ENCODE peak calls at places on chromosomes 4 and X, in eight cellular contexts. G is progenitor cell of endocrine pancreas, V is GM20000, W is stomach, D is colonic mucosa, F is B cell, R is brain microvascular endothelial cell, M is A673. X is an unnamed sample.

GRCh38 chr4:102315532-102315931 is 29.8 kb downstream of the SLC39A8 start:
- DNase-seq in G (no peak), V (no peak), W (no peak), D (no peak), F (no peak), R (no peak), M (no peak), X (no peak)

GRCh38 chrX:131746491-131746968 is 202.7 kb downstream of the OR13H1 start:
- DNase-seq in G (no peak), V (no peak), W (peak), D (peak), F (peak), R (peak), M (peak), X (no peak)

GRCh38 chr4:156128616-156129015 is 174.9 kb upstream of the CTSO start:
- DNase-seq in G (no peak), V (no peak), W (no peak), D (no peak), F (no peak), R (no peak), M (no peak), X (no peak)

GRCh38 chrX:39905475-39905889 is 192.3 kb downstream of the BCOR start:
- DNase-seq in G (no peak), V (no peak), W (no peak), D (peak), F (no peak), R (no peak), M (no peak), X (no peak)

GRCh38 chr4:3827616-3828492 is 61.7 kb downstream of the ADRA2C start:
- DNase-seq in G (no peak), V (no peak), W (peak), D (peak), F (no peak), R (no peak), M (peak), X (no peak)

GRCh38 chrX:50799531-50799961 is 14.4 kb downstream of the SHROOM4 start:
- DNase-seq in G (no peak), V (no peak), W (no peak), D (no peak), F (no peak), R (peak), M (no peak), X (peak)

GRCh38 chr4:152910521-152910920 is 25.6 kb upstream of the FHDC1 start:
- DNase-seq in G (no peak), V (no peak), W (no peak), D (no peak), F (no peak), R (no peak), M (no peak), X (no peak)

GRCh38 chr4:105765690-105766407 is 57.3 kb downstream of the GSTCD start:
- DNase-seq in G (no peak), V (no peak), W (no peak), D (no peak), F (no peak), R (peak), M (peak), X (peak)

GRCh38 chrX:45133465-45133864 is 67.2 kb downstream of the DIPK2B start:
- DNase-seq in G (no peak), V (no peak), W (no peak), D (no peak), F (no peak), R (no peak), M (no peak), X (no peak)

GRCh38 chr4:103895876-103896465 is 176.2 kb upstream of the TACR3 start:
- DNase-seq in G (no peak), V (no peak), W (no peak), D (no peak), F (no peak), R (no peak), M (no peak), X (no peak)

GRCh38 chrX:12076046-12076445 is 62.2 kb upstream of the FRMPD4 start:
- DNase-seq in G (no peak), V (no peak), W (no peak), D (no peak), F (no peak), R (no peak), M (no peak), X (no peak)

GRCh38 chrX:20139966-20140365 is 1.7 kb downstream of the EIF1AX start:
- DNase-seq in G (no peak), V (no peak), W (no peak), D (no peak), F (no peak), R (no peak), M (no peak), X (no peak)

GRCh38 chr4:121278811-121279368 is 101.9 kb downstream of the QRFPR start:
- DNase-seq in G (no peak), V (peak), W (no peak), D (no peak), F (no peak), R (peak), M (no peak), X (no peak)

GRCh38 chrX:43881410-43882293 is 598 bp downstream of the MAOB start:
- DNase-seq in G (peak), V (no peak), W (no peak), D (peak), F (no peak), R (no peak), M (no peak), X (no peak)

GRCh38 chrX:127621780-127622179 is 430.4 kb downstream of the ACTRT1 start:
- DNase-seq in G (no peak), V (no peak), W (no peak), D (no peak), F (no peak), R (no peak), M (no peak), X (no peak)

GRCh38 chr4:24914460-24914859 is 1.6 kb upstream of the CCDC149 start:
- DNase-seq in G (no peak), V (no peak), W (no peak), D (no peak), F (no peak), R (no peak), M (no peak), X (no peak)

GRCh38 chrX:80648023-80648422 is 161.7 kb downstream of the BRWD3 start:
- DNase-seq in G (no peak), V (no peak), W (no peak), D (no peak), F (no peak), R (no peak), M (peak), X (no peak)

GRCh38 chr4:85402371-85402770 is 72.6 kb upstream of the ARHGAP24 start:
- DNase-seq in G (no peak), V (no peak), W (no peak), D (no peak), F (no peak), R (peak), M (peak), X (peak)

GRCh38 chrX:47752685-47753084 is 84.0 kb upstream of the ZNF81 start:
- DNase-seq in G (no peak), V (no peak), W (no peak), D (no peak), F (no peak), R (no peak), M (no peak), X (no peak)

GRCh38 chr4:21593268-21594002 is 355.1 kb downstream of the KCNIP4 start:
- DNase-seq in G (no peak), V (no peak), W (no peak), D (no peak), F (no peak), R (no peak), M (no peak), X (no peak)

GRCh38 chr4:7926822-7927221 is 12.8 kb downstream of the AFAP1 start:
- DNase-seq in G (no peak), V (no peak), W (no peak), D (no peak), F (no peak), R (no peak), M (no peak), X (no peak)

GRCh38 chr4:153564630-153565525 is 98.7 kb downstream of the TMEM131L start:
- DNase-seq in G (no peak), V (no peak), W (peak), D (peak), F (no peak), R (no peak), M (peak), X (peak)

GRCh38 chrX:2781698-2782097 is 29.9 kb downstream of the XG start:
- DNase-seq in G (no peak), V (no peak), W (no peak), D (no peak), F (no peak), R (no peak), M (no peak), X (no peak)

GRCh38 chrX:38327775-38328081 is 419 bp upstream of the RPGR start:
- DNase-seq in G (no peak), V (no peak), W (no peak), D (no peak), F (no peak), R (no peak), M (no peak), X (no peak)

GRCh38 chr4:40684404-40684803 is 54.7 kb upstream of the RBM47 start:
- DNase-seq in G (no peak), V (no peak), W (no peak), D (no peak), F (no peak), R (no peak), M (no peak), X (no peak)

GRCh38 chrX:47619486-47620302 is at the start of gene SYN1:
- DNase-seq in G (peak), V (peak), W (peak), D (peak), F (peak), R (peak), M (peak), X (peak)

GRCh38 chr4:9703391-9703790 is 78.0 kb upstream of the DRD5 start:
- DNase-seq in G (peak), V (peak), W (peak), D (peak), F (peak), R (peak), M (peak), X (no peak)

GRCh38 chrX:48475774-48476577 is at the start of gene FTSJ1:
- DNase-seq in G (peak), V (peak), W (peak), D (peak), F (peak), R (peak), M (peak), X (peak)

GRCh38 chr4:42655921-42656735 is 777 bp downstream of the ATP8A1 start:
- DNase-seq in G (peak), V (peak), W (peak), D (peak), F (peak), R (no peak), M (peak), X (no peak)

GRCh38 chr4:13918110-13918509 is 290.6 kb upstream of the BOD1L1 start:
- DNase-seq in G (no peak), V (no peak), W (no peak), D (peak), F (no peak), R (peak), M (no peak), X (peak)

GRCh38 chrX:13430136-13430827 is 110.4 kb upstream of the ATXN3L start:
- DNase-seq in G (no peak), V (no peak), W (no peak), D (no peak), F (no peak), R (peak), M (peak), X (no peak)

GRCh38 chr4:174451897-174452296 is 70.4 kb downstream of the HPGD start:
- DNase-seq in G (no peak), V (no peak), W (no peak), D (no peak), F (no peak), R (no peak), M (no peak), X (no peak)

GRCh38 chrX:69153060-69153730 is 12.1 kb downstream of the PJA1 start:
- DNase-seq in G (no peak), V (no peak), W (no peak), D (peak), F (no peak), R (peak), M (no peak), X (no peak)

GRCh38 chrX:41480508-41481260 is 33.5 kb downstream of the NYX start:
- DNase-seq in G (no peak), V (no peak), W (no peak), D (no peak), F (no peak), R (no peak), M (no peak), X (no peak)

GRCh38 chr4:2526559-2526958 is 9.9 kb upstream of the FAM193A start:
- DNase-seq in G (no peak), V (no peak), W (no peak), D (no peak), F (no peak), R (no peak), M (no peak), X (no peak)
- TF ChIP-seq CTCF in G (no peak), V (no peak), W (no peak), D (no peak), F (no peak), R (no peak), M (peak), X (no peak)

DNA sequence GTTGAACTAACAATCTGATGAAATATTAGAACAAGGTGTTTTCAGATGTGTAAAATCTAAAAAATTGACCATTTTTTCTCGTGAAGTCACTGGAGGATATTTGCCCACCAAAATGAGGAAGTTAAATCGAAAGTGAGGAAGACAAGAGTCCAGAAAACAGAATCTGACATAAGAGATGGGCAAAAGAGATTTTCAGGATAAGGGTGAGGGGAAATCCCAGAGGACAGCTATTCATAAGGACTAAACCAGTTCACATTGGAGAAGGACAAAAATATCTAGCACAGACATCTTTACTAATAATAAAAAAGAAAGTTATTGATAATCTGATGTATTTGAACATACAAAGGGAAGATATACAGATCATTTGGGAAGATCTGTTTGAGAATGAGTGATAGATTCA is 18.7 kb upstream of the ALG13 start:
- DNase-seq in G (no peak), V (no peak), W (no peak), D (no peak), F (no peak), R (no peak), M (no peak), X (no peak)
- TF ChIP-seq CTCF in G (no peak), V (no peak), W (no peak), D (no peak), F (no peak), R (no peak), M (no peak), X (no peak)

DNA sequence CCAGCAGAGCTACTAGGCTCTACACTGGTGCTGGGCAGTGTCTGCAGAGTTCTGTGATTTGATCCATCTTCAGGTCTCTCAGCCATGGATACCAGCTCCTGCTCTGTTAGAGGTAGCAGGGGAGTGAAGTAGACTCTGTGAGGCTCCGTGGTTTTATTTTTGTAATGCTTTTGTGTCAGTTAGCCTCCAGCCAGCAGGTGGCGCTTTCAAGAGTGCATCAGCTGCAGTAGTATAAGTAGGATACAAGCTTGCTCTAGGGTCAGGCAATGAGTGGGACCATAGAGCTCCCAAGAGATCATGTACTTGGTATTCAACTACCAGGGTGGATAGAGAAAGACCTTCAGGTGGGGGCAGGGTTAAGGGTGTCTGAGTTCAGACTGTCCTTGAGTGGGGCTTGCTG is 362.5 kb upstream of the TRAM1L1 start:
- DNase-seq in G (no peak), V (no peak), W (no peak), D (peak), F (no peak), R (no peak), M (peak), X (no peak)
- TF ChIP-seq CTCF in G (peak), V (peak), W (no peak), D (peak), F (no peak), R (peak), M (peak), X (peak)

GRCh38 chrX:140701480-140701879 is 8.1 kb upstream of the LINC00632 start:
- DNase-seq in G (no peak), V (no peak), W (no peak), D (no peak), F (no peak), R (peak), M (peak), X (no peak)
- TF ChIP-seq CTCF in G (peak), V (no peak), W (peak), D (peak), F (no peak), R (peak), M (peak), X (peak)

DNA sequence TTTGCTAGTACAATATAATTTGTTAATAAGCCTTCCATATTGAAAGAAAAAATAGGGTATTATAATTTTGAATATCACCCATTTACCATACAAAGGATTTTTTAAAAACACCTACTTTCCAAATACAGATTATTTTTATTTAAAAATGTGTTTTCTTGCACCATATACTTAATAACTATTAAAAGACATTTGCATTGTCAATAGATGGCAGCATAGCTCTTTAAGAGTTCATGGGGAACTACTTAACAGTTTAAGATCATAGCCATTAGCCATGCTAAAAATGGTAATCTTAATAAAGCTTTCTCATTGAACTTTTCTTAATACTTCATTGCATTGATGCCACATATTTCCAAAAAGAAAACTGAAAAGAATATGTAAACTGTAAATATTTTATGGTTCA is 1995.9 kb downstream of the C4orf33 start:
- DNase-seq in G (no peak), V (peak), W (no peak), D (no peak), F (no peak), R (no peak), M (peak), X (peak)
- TF ChIP-seq CTCF in G (peak), V (no peak), W (peak), D (no peak), F (no peak), R (peak), M (peak), X (peak)

GRCh38 chrX:30495468-30495867 is 82.1 kb downstream of the TASL start:
- DNase-seq in G (no peak), V (no peak), W (no peak), D (no peak), F (no peak), R (no peak), M (no peak), X (no peak)

GRCh38 chrX:30488092-30488491 is 89.5 kb downstream of the TASL start:
- DNase-seq in G (no peak), V (peak), W (no peak), D (no peak), F (no peak), R (no peak), M (peak), X (no peak)

GRCh38 chrX:30489323-30489722 is 88.2 kb downstream of the TASL start:
- DNase-seq in G (no peak), V (no peak), W (no peak), D (no peak), F (no peak), R (no peak), M (peak), X (no peak)

DNA sequence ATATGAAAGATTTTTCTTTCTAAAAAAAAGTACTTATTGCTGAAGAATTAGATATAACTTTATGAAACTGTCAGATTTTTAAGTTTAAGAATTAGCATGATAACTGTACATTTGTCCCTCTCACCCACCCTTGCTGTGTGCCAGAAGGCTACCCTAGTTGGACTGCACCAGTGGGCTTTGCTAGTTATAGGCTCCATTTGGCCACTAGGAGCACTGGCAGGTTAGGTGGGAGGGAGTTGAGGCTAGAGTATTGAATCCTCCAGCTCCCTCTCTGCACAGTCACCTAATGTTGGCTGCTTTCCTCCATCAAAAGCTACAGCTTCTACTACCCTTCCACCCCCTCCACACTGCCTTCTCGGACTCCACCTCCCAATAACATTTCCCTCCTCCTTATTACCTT is 84.2 kb downstream of the TASL start:
- DNase-seq in G (no peak), V (no peak), W (no peak), D (no peak), F (no peak), R (no peak), M (no peak), X (no peak)
- TF ChIP-seq CTCF in G (peak), V (no peak), W (no peak), D (no peak), F (no peak), R (no peak), M (no peak), X (no peak)

X was measured in kidney epithelial cell.